ENCODE peak calls at places on chromosomes 4 and X, in six cellular contexts. One of them, this sample, is unnamed.

GRCh38 chr4:41125558-41126311 is 88.6 kb downstream of the APBB2 start:
- DNase-seq in coronary artery: no peak
- DNase-seq in HFFc6: no peak
- DNase-seq in AG09319: no peak
- DNase-seq in tibial artery: no peak
- DNase-seq in nephron progenitor cell: no peak
- DNase-seq in this sample: no peak

GRCh38 chr4:91035276-91035675 is 908.1 kb downstream of the CCSER1 start:
- DNase-seq in nephron progenitor cell: no peak
- DNase-seq in AG09319: no peak
- DNase-seq in HFFc6: no peak
- DNase-seq in tibial artery: no peak
- DNase-seq in coronary artery: no peak
- DNase-seq in this sample: no peak

GRCh38 chr4:77600521-77601451 is 4.8 kb upstream of the CXCL13 start:
- DNase-seq in tibial artery: no peak
- DNase-seq in coronary artery: no peak
- DNase-seq in AG09319: no peak
- DNase-seq in HFFc6: peak
- DNase-seq in nephron progenitor cell: peak
- DNase-seq in this sample: no peak

GRCh38 chr4:82621212-82621611 is 59.4 kb upstream of the TMEM150C start:
- DNase-seq in HFFc6: no peak
- DNase-seq in tibial artery: no peak
- DNase-seq in nephron progenitor cell: no peak
- DNase-seq in AG09319: no peak
- DNase-seq in coronary artery: no peak
- DNase-seq in this sample: no peak

GRCh38 chr4:72063726-72064125 is 31.9 kb downstream of the NPFFR2 start:
- DNase-seq in tibial artery: no peak
- DNase-seq in HFFc6: no peak
- DNase-seq in nephron progenitor cell: no peak
- DNase-seq in AG09319: no peak
- DNase-seq in coronary artery: no peak
- DNase-seq in this sample: no peak

GRCh38 chr4:172996571-172997216 is 171.9 kb upstream of the GALNT7 start:
- DNase-seq in AG09319: no peak
- DNase-seq in coronary artery: no peak
- DNase-seq in tibial artery: no peak
- DNase-seq in nephron progenitor cell: no peak
- DNase-seq in HFFc6: peak
- DNase-seq in this sample: no peak

GRCh38 chr4:80042821-80043220 is 30.2 kb downstream of the ANTXR2 start:
- DNase-seq in AG09319: no peak
- DNase-seq in tibial artery: no peak
- DNase-seq in coronary artery: no peak
- DNase-seq in HFFc6: no peak
- DNase-seq in nephron progenitor cell: no peak
- DNase-seq in this sample: no peak

GRCh38 chrX:110310000-110310790 is 7.7 kb downstream of the AMMECR1 start:
- DNase-seq in tibial artery: no peak
- DNase-seq in nephron progenitor cell: no peak
- DNase-seq in coronary artery: no peak
- DNase-seq in HFFc6: no peak
- DNase-seq in AG09319: no peak
- DNase-seq in this sample: no peak

GRCh38 chr4:127250577-127250976 is 382.2 kb upstream of the INTU start:
- DNase-seq in nephron progenitor cell: no peak
- DNase-seq in AG09319: no peak
- DNase-seq in tibial artery: no peak
- DNase-seq in HFFc6: no peak
- DNase-seq in coronary artery: no peak
- DNase-seq in this sample: no peak

GRCh38 chr4:109979932-109980717 is 67.4 kb downstream of the EGF start:
- DNase-seq in tibial artery: no peak
- DNase-seq in coronary artery: no peak
- DNase-seq in nephron progenitor cell: no peak
- DNase-seq in AG09319: no peak
- DNase-seq in HFFc6: peak
- DNase-seq in this sample: no peak

GRCh38 chrX:44244008-44244407 is 99.5 kb downstream of the EFHC2 start:
- DNase-seq in tibial artery: no peak
- DNase-seq in nephron progenitor cell: no peak
- DNase-seq in AG09319: peak
- DNase-seq in coronary artery: no peak
- DNase-seq in HFFc6: no peak
- DNase-seq in this sample: no peak

GRCh38 chrX:136291824-136292223 is 8.9 kb upstream of the ADGRG4 start:
- DNase-seq in HFFc6: no peak
- DNase-seq in nephron progenitor cell: no peak
- DNase-seq in AG09319: no peak
- DNase-seq in coronary artery: no peak
- DNase-seq in tibial artery: no peak
- DNase-seq in this sample: no peak

GRCh38 chr4:113436360-113436759 is 325.2 kb downstream of the CAMK2D start:
- DNase-seq in AG09319: peak
- DNase-seq in nephron progenitor cell: no peak
- DNase-seq in coronary artery: no peak
- DNase-seq in HFFc6: peak
- DNase-seq in tibial artery: no peak
- DNase-seq in this sample: no peak

GRCh38 chr4:20109395-20109794 is 142.3 kb upstream of the SLIT2 start:
- DNase-seq in HFFc6: no peak
- DNase-seq in coronary artery: no peak
- DNase-seq in tibial artery: no peak
- DNase-seq in AG09319: no peak
- DNase-seq in nephron progenitor cell: no peak
- DNase-seq in this sample: no peak

GRCh38 chr4:625631-626031 is 258 bp downstream of the PDE6B start:
- DNase-seq in HFFc6: no peak
- DNase-seq in coronary artery: no peak
- DNase-seq in AG09319: no peak
- DNase-seq in nephron progenitor cell: no peak
- DNase-seq in tibial artery: peak
- DNase-seq in this sample: no peak

GRCh38 chr4:17662694-17663093 is 48.3 kb downstream of the MED28 start:
- DNase-seq in tibial artery: no peak
- DNase-seq in HFFc6: peak
- DNase-seq in coronary artery: no peak
- DNase-seq in nephron progenitor cell: no peak
- DNase-seq in AG09319: no peak
- DNase-seq in this sample: no peak

GRCh38 chrX:14359316-14359715 is 170.0 kb upstream of the GLRA2 start:
- DNase-seq in AG09319: no peak
- DNase-seq in tibial artery: no peak
- DNase-seq in HFFc6: no peak
- DNase-seq in nephron progenitor cell: no peak
- DNase-seq in coronary artery: no peak
- DNase-seq in this sample: no peak

GRCh38 chr4:173767650-173768049 is 237.6 kb upstream of the HAND2 start:
- DNase-seq in tibial artery: no peak
- DNase-seq in AG09319: no peak
- DNase-seq in HFFc6: no peak
- DNase-seq in coronary artery: no peak
- DNase-seq in nephron progenitor cell: no peak
- DNase-seq in this sample: peak

GRCh38 chrX:152202886-152203285 is 64.5 kb upstream of the MAGEA10 start:
- DNase-seq in coronary artery: no peak
- DNase-seq in HFFc6: no peak
- DNase-seq in nephron progenitor cell: no peak
- DNase-seq in tibial artery: no peak
- DNase-seq in AG09319: no peak
- DNase-seq in this sample: no peak

GRCh38 chr4:183636923-183637322 is 22.1 kb downstream of the RWDD4 start:
- DNase-seq in coronary artery: no peak
- DNase-seq in nephron progenitor cell: no peak
- DNase-seq in AG09319: no peak
- DNase-seq in tibial artery: no peak
- DNase-seq in HFFc6: no peak
- DNase-seq in this sample: no peak

GRCh38 chrX:132837126-132837525 is 121.3 kb downstream of the HS6ST2 start:
- DNase-seq in nephron progenitor cell: no peak
- DNase-seq in AG09319: no peak
- DNase-seq in coronary artery: no peak
- DNase-seq in tibial artery: no peak
- DNase-seq in HFFc6: no peak
- DNase-seq in this sample: no peak

GRCh38 chr4:188372856-188373255 is 233.6 kb downstream of the TRIML1 start:
- DNase-seq in nephron progenitor cell: no peak
- DNase-seq in AG09319: peak
- DNase-seq in coronary artery: no peak
- DNase-seq in HFFc6: no peak
- DNase-seq in tibial artery: no peak
- DNase-seq in this sample: no peak

GRCh38 chr4:134546279-134546678 is 344.7 kb upstream of the PABPC4L start:
- DNase-seq in HFFc6: no peak
- DNase-seq in nephron progenitor cell: no peak
- DNase-seq in AG09319: no peak
- DNase-seq in coronary artery: no peak
- DNase-seq in tibial artery: no peak
- DNase-seq in this sample: no peak

GRCh38 chr4:174394915-174395314 is 111.2 kb downstream of the CEP44 start:
- DNase-seq in nephron progenitor cell: no peak
- DNase-seq in HFFc6: no peak
- DNase-seq in tibial artery: no peak
- DNase-seq in AG09319: peak
- DNase-seq in coronary artery: no peak
- DNase-seq in this sample: no peak

GRCh38 chr4:86661006-86661405 is 66.9 kb downstream of the PTPN13 start:
- DNase-seq in coronary artery: no peak
- DNase-seq in AG09319: no peak
- DNase-seq in nephron progenitor cell: no peak
- DNase-seq in tibial artery: no peak
- DNase-seq in HFFc6: no peak
- DNase-seq in this sample: no peak

DNA sequence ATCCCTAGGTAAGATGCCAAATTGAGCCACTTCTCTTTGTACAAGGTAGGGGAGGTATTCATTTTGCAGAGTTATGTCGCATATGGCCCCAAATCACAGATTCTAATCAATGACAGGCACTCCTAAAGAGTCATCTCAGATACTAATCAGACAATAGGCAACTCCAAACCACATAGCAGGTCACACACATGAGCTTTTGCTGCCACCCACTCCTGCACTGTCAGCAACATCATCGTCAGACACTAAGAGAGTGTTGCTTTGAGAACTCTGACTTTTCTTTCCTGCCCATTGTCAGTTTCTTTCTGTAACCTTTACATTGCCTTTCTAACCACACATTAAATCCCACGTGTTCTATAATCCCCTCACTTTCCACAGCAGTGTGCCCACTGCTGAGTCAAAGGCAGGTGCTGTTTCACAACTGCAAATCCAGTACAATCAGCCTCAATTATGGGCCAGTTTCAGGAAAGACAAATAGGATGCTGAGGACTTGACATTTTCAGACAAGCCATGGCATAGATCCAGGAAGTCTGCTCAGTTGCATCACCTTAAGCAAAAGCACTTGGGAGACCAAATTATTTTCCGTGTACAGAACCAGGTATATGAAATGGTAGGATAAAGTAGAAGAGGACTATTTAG is 23.5 kb downstream of the TMEM31 start:
- DNase-seq in coronary artery: no peak
- DNase-seq in AG09319: no peak
- DNase-seq in nephron progenitor cell: no peak
- DNase-seq in HFFc6: no peak
- DNase-seq in tibial artery: no peak
- DNase-seq in this sample: no peak
- TF ChIP-seq CTCF in coronary artery: no peak
- TF ChIP-seq CTCF in AG09319: no peak
- TF ChIP-seq CTCF in nephron progenitor cell: no peak
- TF ChIP-seq CTCF in HFFc6: no peak
- TF ChIP-seq CTCF in tibial artery: no peak
- TF ChIP-seq CTCF in this sample: no peak

DNA sequence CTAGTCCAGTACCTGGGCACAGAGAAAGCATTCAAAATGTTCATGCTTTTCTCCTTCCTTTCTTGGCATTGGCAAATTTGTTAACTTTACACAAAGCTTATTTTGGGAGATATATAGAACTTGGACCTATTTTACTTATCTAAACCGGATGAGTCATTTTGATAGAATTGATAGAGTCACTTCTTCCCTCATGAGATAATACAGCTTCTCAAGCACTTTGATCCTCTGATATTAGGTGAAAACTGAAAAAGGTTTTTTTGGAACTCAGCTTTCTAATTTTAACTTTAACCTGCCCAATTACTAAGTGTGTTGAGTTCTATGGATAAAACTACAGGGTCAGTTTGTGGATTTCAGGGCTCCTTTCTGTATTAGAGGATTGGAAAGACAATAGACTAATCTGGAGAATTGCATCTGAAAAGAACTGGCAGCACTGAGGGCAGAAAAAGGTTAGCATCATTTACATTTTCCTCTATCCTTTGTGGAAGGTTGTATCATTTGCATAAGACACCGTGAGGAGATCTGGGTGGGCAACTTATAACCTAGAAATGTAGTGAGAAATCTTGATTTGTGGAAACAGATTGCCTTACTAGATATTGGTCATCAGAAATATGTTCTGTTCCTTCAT is 2.4 kb downstream of the WDR44 start:
- DNase-seq in HFFc6: no peak
- DNase-seq in nephron progenitor cell: no peak
- DNase-seq in tibial artery: no peak
- DNase-seq in coronary artery: no peak
- DNase-seq in AG09319: no peak
- DNase-seq in this sample: no peak
- TF ChIP-seq CTCF in HFFc6: no peak
- TF ChIP-seq CTCF in nephron progenitor cell: no peak
- TF ChIP-seq CTCF in tibial artery: no peak
- TF ChIP-seq CTCF in coronary artery: no peak
- TF ChIP-seq CTCF in AG09319: no peak
- TF ChIP-seq CTCF in this sample: no peak

GRCh38 chrX:107470971-107471370 is 21.5 kb downstream of the FRMPD3 start:
- DNase-seq in tibial artery: no peak
- DNase-seq in nephron progenitor cell: no peak
- DNase-seq in AG09319: no peak
- DNase-seq in HFFc6: no peak
- DNase-seq in coronary artery: no peak
- DNase-seq in this sample: peak
- TF ChIP-seq CTCF in tibial artery: no peak
- TF ChIP-seq CTCF in nephron progenitor cell: no peak
- TF ChIP-seq CTCF in AG09319: no peak
- TF ChIP-seq CTCF in HFFc6: no peak
- TF ChIP-seq CTCF in coronary artery: no peak
- TF ChIP-seq CTCF in this sample: no peak

DNA sequence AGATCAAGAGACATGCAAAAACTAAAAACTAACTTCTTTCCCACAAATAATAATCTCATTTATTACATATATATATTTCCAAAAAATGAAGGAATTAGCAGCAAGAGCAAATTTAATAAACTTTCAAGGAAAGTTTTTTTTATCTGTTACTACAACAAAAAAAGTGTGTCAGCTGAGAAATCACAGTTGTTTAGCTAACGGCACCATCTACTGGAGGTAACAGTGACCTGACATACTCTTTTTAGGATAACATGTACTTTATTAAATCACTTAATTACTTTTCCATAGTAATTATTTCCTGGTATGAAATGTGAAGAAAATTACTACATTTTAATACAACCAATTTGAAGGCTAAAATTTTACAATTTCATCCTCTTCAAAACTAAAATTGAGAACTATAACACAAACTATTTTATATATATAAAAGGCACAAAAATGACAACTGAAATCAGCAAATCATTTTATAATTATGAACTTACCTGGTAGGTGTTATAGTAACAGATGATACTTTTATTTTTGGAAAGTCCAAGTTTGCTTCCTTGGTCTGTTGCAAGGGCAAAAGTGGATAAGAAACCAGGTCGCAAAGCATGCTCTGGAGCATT is 9.1 kb downstream of the LAMTOR3 start:
- DNase-seq in AG09319: peak
- DNase-seq in HFFc6: peak
- DNase-seq in coronary artery: no peak
- DNase-seq in nephron progenitor cell: no peak
- DNase-seq in tibial artery: no peak
- DNase-seq in this sample: no peak
- TF ChIP-seq CTCF in AG09319: peak
- TF ChIP-seq CTCF in HFFc6: peak
- TF ChIP-seq CTCF in coronary artery: no peak
- TF ChIP-seq CTCF in nephron progenitor cell: peak
- TF ChIP-seq CTCF in tibial artery: peak
- TF ChIP-seq CTCF in this sample: no peak

This sample was measured in lower leg skin.